ENCODE peak calls at places on chromosomes 3 and 15, in four cellular contexts. T is GM12865, X is right lobe of liver, K is Ammon's horn. B is an unnamed sample.

GRCh38 chr3:110253794-110254193 is 817.8 kb upstream of the NECTIN3 start:
- DNase-seq in T (no peak), X (no peak), K (no peak), B (no peak)

GRCh38 chr3:195097331-195098255 is 173.4 kb downstream of the XXYLT1 start:
- DNase-seq in T (peak; percentile 16), X (peak; percentile 9), K (no peak), B (peak; percentile 13)

GRCh38 chr3:149472393-149472792 is 2.1 kb upstream of the TM4SF4 start:
- DNase-seq in T (no peak), X (no peak), K (no peak), B (no peak)

GRCh38 chr15:74866090-74866489 is 7.1 kb downstream of the SCAMP2 start:
- DNase-seq in T (no peak), X (no peak), K (no peak), B (no peak)

GRCh38 chr15:78752492-78753358 is 58.5 kb downstream of the ADAMTS7 start:
- DNase-seq in T (no peak), X (peak; percentile 37), K (no peak), B (no peak)

GRCh38 chr15:96341465-96342142 is 11.1 kb downstream of the NR2F2 start:
- DNase-seq in T (no peak), X (no peak), K (no peak), B (no peak)

GRCh38 chr3:121834079-121834730 is 655 bp downstream of the IQCB1 start:
- DNase-seq in T (no peak), X (no peak), K (peak; percentile 10), B (no peak)

GRCh38 chr3:31483776-31484175 is 48.9 kb upstream of the STT3B start:
- DNase-seq in T (no peak), X (no peak), K (no peak), B (no peak)

GRCh38 chr3:43765417-43766030 is 74.8 kb downstream of the ABHD5 start:
- DNase-seq in T (no peak), X (no peak), K (no peak), B (no peak)

GRCh38 chr3:108951802-108952474 is 1.7 kb downstream of the GUCA1C start:
- DNase-seq in T (no peak), X (no peak), K (no peak), B (no peak)

GRCh38 chr3:143070977-143071551 is 48.5 kb upstream of the CHST2 start:
- DNase-seq in T (no peak), X (no peak), K (no peak), B (no peak)

GRCh38 chr3:160885791-160886286 is 129.8 kb downstream of the PPM1L start:
- DNase-seq in T (peak; percentile 86), X (no peak), K (peak; percentile 72), B (peak; percentile 19)